ENCODE peak calls at places on chromosomes 11 and 22, in four cellular contexts. I is endodermal cell, K is heart left ventricle, D is colonic mucosa. H is an unnamed sample.

GRCh38 chr11:44944181-44944852 is 6.4 kb downstream of the TP53I11 start:
- DNase-seq in I (no peak), K (no peak), D (no peak), H (no peak)

GRCh38 chr22:39266398-39267030 is 21.7 kb upstream of the PDGFB start:
- DNase-seq in K (no peak), D (no peak), I (no peak), H (no peak)

GRCh38 chr22:28821452-28821851 is 21.1 kb upstream of the XBP1 start:
- DNase-seq in K (no peak), D (no peak), I (no peak), H (no peak)

GRCh38 chr11:67649634-67650540 is 643 bp downstream of the ACY3 start:
- DNase-seq in K (no peak), D (peak), I (peak), H (no peak)

GRCh38 chr22:27554106-27554814 is 247.3 kb downstream of the MN1 start:
- DNase-seq in K (no peak), I (no peak), D (peak), H (peak)

GRCh38 chr11:76598426-76598839 is 72.1 kb downstream of the LRRC32 start:
- DNase-seq in D (no peak), I (peak), K (no peak), H (peak)

GRCh38 chr11:75013051-75013450 is 24.3 kb downstream of the NEU3 start:
- DNase-seq in I (peak), K (no peak), D (no peak), H (no peak)

GRCh38 chr22:49751968-49752597 is 75.6 kb downstream of the BRD1 start:
- DNase-seq in I (no peak), K (no peak), D (no peak), H (no peak)

GRCh38 chr11:1382429-1382828 is 7.3 kb upstream of the BRSK2 start:
- DNase-seq in I (peak), D (no peak), K (no peak), H (no peak)

GRCh38 chr11:7787239-7787638 is 9.5 kb downstream of the OR5P2 start:
- DNase-seq in D (no peak), I (no peak), K (no peak), H (no peak)

GRCh38 chr22:43479962-43480361 is 68.1 kb downstream of the MPPED1 start:
- DNase-seq in D (no peak), K (no peak), I (no peak), H (no peak)

GRCh38 chr11:134045799-134046635 is 22.9 kb upstream of the JAM3 start:
- DNase-seq in K (peak), D (no peak), I (peak), H (no peak)

GRCh38 chr11:106989056-106989455 is 29.2 kb downstream of the GUCY1A2 start:
- DNase-seq in K (no peak), D (no peak), I (no peak), H (no peak)

GRCh38 chr11:35619030-35619753 is 932 bp downstream of the FJX1 start:
- DNase-seq in I (peak), K (peak), D (peak), H (no peak)

GRCh38 chr11:27701262-27702105 is 1.2 kb upstream of the BDNF start:
- DNase-seq in D (peak), K (peak), I (no peak), H (no peak)

GRCh38 chr11:118876261-118876660 is 7.4 kb upstream of the CXCR5 start:
- DNase-seq in I (no peak), D (no peak), K (no peak), H (no peak)

GRCh38 chr22:37659897-37660708 is 1.6 kb downstream of the PDXP start:
- DNase-seq in K (no peak), I (no peak), D (peak), H (no peak)
- H3K4me3 ChIP-seq in K (peak), I (peak), D (peak), H (peak)

GRCh38 chr22:30270841-30271240 is 4.2 kb upstream of the OSM start:
- DNase-seq in I (no peak), K (peak), D (peak), H (no peak)
- TF ChIP-seq CTCF in I (no peak), K (no peak), D (no peak), H (no peak)

GRCh38 chr11:61472868-61473267 is 35.7 kb upstream of the LRRC10B start:
- DNase-seq in K (peak), D (no peak), I (no peak), H (peak)

GRCh38 chr11:61472282-61472681 is 36.3 kb upstream of the LRRC10B start:
- DNase-seq in D (peak), K (peak), I (no peak), H (no peak)

GRCh38 chr11:61474234-61474633 is 34.3 kb upstream of the LRRC10B start:
- DNase-seq in D (no peak), I (no peak), K (no peak), H (no peak)

GRCh38 chr11:61475433-61475832 is 33.1 kb upstream of the LRRC10B start:
- DNase-seq in D (no peak), K (no peak), I (no peak), H (no peak)

DNA sequence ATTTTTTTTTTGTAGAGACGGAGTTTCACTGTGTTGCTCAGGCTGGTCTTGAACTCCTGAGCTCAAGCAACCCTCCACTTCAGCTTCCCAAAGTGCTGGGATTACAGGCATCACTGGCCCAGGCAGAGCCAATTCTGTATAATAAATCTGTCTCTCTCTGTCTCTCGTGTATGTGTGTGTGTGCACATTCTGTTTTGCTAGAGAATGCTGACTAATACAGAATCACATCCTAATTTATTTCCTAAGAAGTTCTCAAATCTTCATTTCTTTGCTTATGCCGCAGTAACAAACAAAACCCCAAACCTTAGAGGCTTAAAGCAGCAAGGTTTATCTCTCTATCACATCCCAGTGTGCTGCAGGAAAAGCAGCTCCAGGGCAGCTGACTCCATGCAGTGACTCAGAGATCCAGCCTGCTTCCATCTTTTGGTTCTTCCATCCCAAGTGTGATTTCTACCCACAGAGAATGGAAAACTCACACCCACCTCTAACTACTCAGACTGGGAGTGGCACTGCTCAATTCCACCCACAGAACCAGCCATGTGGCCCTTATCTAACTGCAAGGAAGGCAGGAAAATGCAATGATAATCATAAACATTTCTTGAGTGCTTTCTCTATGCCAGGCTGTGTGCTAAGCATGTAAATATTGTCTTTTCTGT is 35.1 kb upstream of the LRRC10B start:
- DNase-seq in K (no peak), I (no peak), D (peak), H (no peak)
- H3K4me3 ChIP-seq in K (no peak), I (no peak), D (no peak), H (no peak)

GRCh38 chr11:102467853-102468580 is 15.5 kb upstream of the TMEM123 start:
- DNase-seq in K (no peak), I (no peak), D (no peak), H (no peak)
- TF ChIP-seq CTCF in K (no peak), I (no peak), D (no peak), H (no peak)

GRCh38 chr11:72240461-72241289 is 3.3 kb downstream of the PHOX2A start:
- DNase-seq in I (peak), D (no peak), K (no peak), H (no peak)
- H3K4me3 ChIP-seq in I (no peak), D (no peak), K (peak), H (no peak)

DNA sequence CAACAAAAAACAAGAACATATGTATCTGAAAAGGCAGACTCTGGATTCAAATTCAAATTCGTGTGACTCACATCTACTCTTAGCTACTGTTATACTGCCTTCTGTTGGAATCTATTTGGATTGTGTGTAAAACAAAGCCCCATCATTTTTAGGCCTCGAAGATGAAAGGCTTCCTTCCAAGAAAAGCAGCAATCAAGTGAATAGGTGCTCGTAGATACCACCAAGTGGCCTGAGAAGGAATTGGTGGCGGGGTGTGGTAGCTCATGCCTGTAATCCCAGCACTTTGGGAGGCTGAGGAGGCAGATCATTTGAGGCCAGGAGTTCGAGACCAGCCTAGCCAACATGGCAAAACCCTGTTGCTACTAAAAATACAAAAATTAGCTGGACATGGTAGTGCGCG is 4.2 kb downstream of the GRAMD1B start:
- DNase-seq in K (no peak), I (peak), D (no peak), H (no peak)
- TF ChIP-seq CTCF in K (no peak), I (peak), D (peak), H (peak)

DNA sequence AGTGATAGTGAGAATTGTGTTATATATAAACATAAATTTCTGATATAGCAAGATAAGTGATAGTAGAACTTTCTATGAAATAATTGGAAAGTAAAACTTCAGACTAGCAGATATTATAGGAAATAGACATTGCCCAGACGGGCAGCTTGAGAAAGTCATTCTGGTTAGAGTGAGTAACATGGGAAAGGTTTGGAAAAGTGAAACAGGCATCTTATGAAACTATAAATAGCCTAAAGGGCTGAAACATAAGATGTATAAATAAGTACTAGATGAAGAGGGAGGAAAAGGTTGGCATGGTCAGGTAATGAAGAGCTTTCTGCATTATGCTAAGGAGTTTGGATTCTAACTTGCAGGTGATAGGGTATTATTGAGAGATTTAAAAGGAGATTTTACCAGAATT is 101.3 kb downstream of the DYNC2H1 start:
- DNase-seq in K (no peak), D (no peak), I (no peak), H (no peak)
- H3K4me3 ChIP-seq in K (no peak), D (no peak), I (no peak), H (no peak)

DNA sequence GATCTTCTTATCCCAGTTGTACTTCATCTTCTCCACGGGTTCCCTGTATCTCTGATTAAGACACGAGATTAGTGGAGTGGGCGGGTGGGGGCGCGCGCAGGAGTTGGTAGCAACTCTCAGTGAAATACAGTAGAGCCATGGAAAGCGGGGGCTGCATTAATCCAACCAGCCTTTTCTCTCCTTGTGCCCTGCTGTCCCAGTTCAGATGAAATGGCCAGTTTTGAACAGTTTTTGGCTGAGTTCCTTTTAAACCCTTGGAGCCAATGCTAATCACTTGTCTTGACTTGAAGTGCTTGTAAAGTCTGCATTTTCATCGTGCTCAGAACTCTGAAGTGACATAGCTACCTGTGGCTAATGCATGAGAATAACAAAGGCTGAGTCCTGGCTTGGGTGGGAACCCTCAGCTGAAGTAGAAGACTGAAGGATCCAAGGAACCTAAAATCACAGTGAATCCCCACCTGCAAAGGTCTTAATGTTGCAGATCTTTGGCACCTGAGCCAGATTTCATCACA is 777 bp upstream of the TMEM123 start:
- DNase-seq in K (no peak), I (peak), D (no peak), H (no peak)
- TF ChIP-seq CTCF in K (no peak), I (no peak), D (no peak), H (no peak)

GRCh38 chr11:62443390-62444201 is 24.8 kb downstream of the SCGB1A1 start:
- DNase-seq in K (peak), I (no peak), D (no peak), H (no peak)

GRCh38 chr11:62445314-62445740 is 26.5 kb downstream of the SCGB1A1 start:
- DNase-seq in D (no peak), I (no peak), K (no peak), H (peak)

GRCh38 chr11:62446091-62446490 is 27.3 kb downstream of the SCGB1A1 start:
- DNase-seq in I (no peak), D (peak), K (no peak), H (no peak)

GRCh38 chr11:62444271-62444833 is 25.5 kb downstream of the SCGB1A1 start:
- DNase-seq in K (peak), D (peak), I (peak), H (no peak)

GRCh38 chr11:62444835-62445234 is 26.0 kb downstream of the SCGB1A1 start:
- DNase-seq in D (no peak), I (no peak), K (no peak), H (no peak)
- H3K4me3 ChIP-seq in D (peak), I (no peak), K (peak), H (peak)

H was measured in astrocyte of the cerebellum.